ENCODE peak calls at places on chromosome 7, in ten cellular contexts. K is H1, Q is A549, H is GM12878, G is suprapubic skin, J is stomach, X is ovary, T is transverse colon, I is esophagus muscularis mucosa, F is sigmoid colon. P is an unnamed sample.

GRCh38 chr7:68206946-68207485 is 1210.4 kb downstream of the TYW1 start:
- DNase-seq in K (no peak), Q (no peak), H (no peak), G (no peak), J (no peak), X (no peak), T (no peak), I (no peak), F (no peak), P (no peak)

GRCh38 chr7:146115665-146116451 is 743 bp upstream of the CNTNAP2 start:
- DNase-seq in K (peak; percentile 97), Q (no peak), H (no peak), G (no peak), J (peak; percentile 27), X (peak; percentile 72), T (peak; percentile 8), I (no peak), F (no peak), P (no peak)

GRCh38 chr7:132472463-132473120 is 103.7 kb downstream of the PLXNA4 start:
- DNase-seq in K (no peak), Q (no peak), H (no peak), G (no peak), J (no peak), X (peak; percentile 57), T (no peak), I (no peak), F (peak; percentile 82), P (no peak)

GRCh38 chr7:64639267-64640001 is 26.5 kb upstream of the ZNF107 start:
- DNase-seq in K (no peak), Q (no peak), H (no peak), G (no peak), J (no peak), X (no peak), T (no peak), I (no peak), F (no peak), P (no peak)

GRCh38 chr7:76073335-76073990 is 25.6 kb downstream of the MDH2 start:
- DNase-seq in K (peak; percentile 79), Q (no peak), H (no peak), G (no peak), J (no peak), X (no peak), T (no peak), I (no peak), F (no peak), P (no peak)

GRCh38 chr7:29207469-29207868 is 12.9 kb downstream of the CHN2 start:
- DNase-seq in K (no peak), Q (no peak), H (no peak), G (no peak), J (no peak), X (no peak), T (no peak), I (no peak), F (no peak), P (no peak)

GRCh38 chr7:139647085-139647484 is 123.6 kb downstream of the CLEC2L start:
- DNase-seq in K (no peak), Q (no peak), H (peak; percentile 20), G (no peak), J (no peak), X (no peak), T (no peak), I (no peak), F (no peak), P (no peak)

GRCh38 chr7:120170849-120171248 is 102.1 kb upstream of the KCND2 start:
- DNase-seq in K (no peak), Q (no peak), H (no peak), G (no peak), J (no peak), X (no peak), T (no peak), I (no peak), F (no peak), P (no peak)

GRCh38 chr7:25726682-25727357 is 425.2 kb upstream of the NFE2L3 start:
- DNase-seq in K (no peak), Q (no peak), H (no peak), G (no peak), J (no peak), X (no peak), T (no peak), I (no peak), F (no peak), P (no peak)

GRCh38 chr7:111783867-111784266 is 221.6 kb upstream of the IMMP2L start:
- DNase-seq in K (no peak), Q (no peak), H (no peak), G (no peak), J (no peak), X (no peak), T (no peak), I (no peak), F (no peak), P (no peak)

GRCh38 chr7:94562525-94562924 is 52.9 kb downstream of the CASD1 start:
- DNase-seq in K (no peak), Q (no peak), H (no peak), G (no peak), J (no peak), X (no peak), T (no peak), I (no peak), F (no peak), P (no peak)

GRCh38 chr7:152601305-152601798 is 74.6 kb downstream of the XRCC2 start:
- DNase-seq in K (no peak), Q (no peak), H (no peak), G (no peak), J (peak; percentile 3), X (no peak), T (no peak), I (no peak), F (no peak), P (no peak)

GRCh38 chr7:69166979-69167516 is 431.2 kb upstream of the AUTS2 start:
- DNase-seq in K (peak; percentile 46), Q (no peak), H (no peak), G (no peak), J (no peak), X (no peak), T (no peak), I (no peak), F (no peak), P (no peak)

GRCh38 chr7:2967705-2968104 is 76.0 kb downstream of the CARD11 start:
- DNase-seq in K (no peak), Q (no peak), H (no peak), G (peak; percentile 48), J (no peak), X (no peak), T (no peak), I (no peak), F (peak; percentile 0), P (no peak)

GRCh38 chr7:41065663-41066062 is 637.2 kb downstream of the INHBA start:
- DNase-seq in K (no peak), Q (no peak), H (no peak), G (no peak), J (no peak), X (no peak), T (peak; percentile 21), I (no peak), F (no peak), P (no peak)

GRCh38 chr7:108066486-108066885 is 63.5 kb upstream of the LAMB1 start:
- DNase-seq in K (no peak), Q (no peak), H (no peak), G (no peak), J (no peak), X (no peak), T (no peak), I (no peak), F (no peak), P (no peak)

GRCh38 chr7:25777969-25778767 is 373.8 kb upstream of the NFE2L3 start:
- DNase-seq in K (no peak), Q (no peak), H (no peak), G (no peak), J (no peak), X (no peak), T (no peak), I (peak; percentile 42), F (no peak), P (no peak)

DNA sequence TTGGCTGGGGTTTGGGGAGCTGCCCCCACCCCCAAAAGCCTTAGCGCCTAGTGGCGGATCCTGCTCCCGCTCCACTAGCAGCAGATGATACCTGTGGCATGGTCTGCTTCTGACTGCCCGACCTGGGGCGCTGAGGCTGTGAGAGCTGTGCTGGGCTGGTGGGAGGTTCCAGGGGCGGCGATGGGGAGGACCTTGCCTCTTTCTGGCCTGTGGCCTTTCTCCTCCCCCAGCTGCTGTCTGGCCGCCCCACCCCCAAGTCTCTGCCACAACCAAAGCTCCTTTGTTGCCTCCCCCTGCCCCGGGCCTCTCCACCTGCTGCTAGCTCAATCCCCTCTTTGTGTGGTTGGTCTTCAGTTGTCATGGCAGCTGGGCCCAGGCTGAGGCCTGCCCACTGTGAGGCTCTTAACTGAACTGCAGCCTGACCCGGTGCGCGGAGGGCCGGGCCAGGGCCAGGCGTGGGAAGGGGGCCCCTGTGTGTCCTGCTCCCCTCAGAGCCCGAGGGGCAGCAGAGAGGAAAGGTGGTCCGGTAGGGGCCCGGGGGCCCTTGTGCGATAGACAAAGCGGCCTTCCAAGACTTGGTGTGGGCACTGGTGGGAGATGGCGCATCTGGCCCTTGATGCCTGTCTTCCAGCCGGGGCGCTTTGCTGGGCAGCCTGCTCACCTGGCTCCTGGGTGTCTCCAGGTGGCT is 4.7 kb downstream of the ZNF775 start:
- DNase-seq in K (peak; percentile 92), Q (no peak), H (no peak), G (peak; percentile 77), J (no peak), X (no peak), T (peak; percentile 87), I (no peak), F (peak; percentile 83), P (peak; percentile 62)
- TF ChIP-seq EP300 in K (no peak), Q (no peak), H (no peak), G (no peak), J (no peak), X (no peak), T (no peak), I (no peak), F (no peak), P (no peak)

DNA sequence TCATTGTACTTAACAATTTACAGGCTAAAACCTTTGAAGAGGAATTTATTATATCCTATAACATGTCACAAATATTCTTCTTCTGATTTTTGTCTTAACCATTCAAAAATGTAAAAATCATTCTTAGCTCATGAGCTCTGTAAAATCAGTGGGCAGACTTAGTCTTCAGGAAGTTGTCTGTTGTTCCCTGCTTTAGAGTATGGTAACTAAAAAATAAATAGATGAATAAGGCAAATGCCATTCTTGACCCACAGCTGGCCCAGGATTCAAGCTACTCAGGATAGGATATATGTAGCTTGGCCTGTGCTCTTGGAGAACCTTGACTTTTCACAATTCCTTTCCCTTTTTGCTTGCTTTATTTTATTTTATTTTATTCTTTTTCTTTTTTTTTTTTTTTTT is 51.5 kb downstream of the LRRC4 start:
- DNase-seq in K (no peak), Q (no peak), H (no peak), G (no peak), J (no peak), X (no peak), T (no peak), I (no peak), F (no peak), P (no peak)
- TF ChIP-seq EP300 in K (no peak), Q (no peak), H (no peak), G (no peak), J (no peak), X (no peak), T (no peak), I (no peak), F (no peak), P (no peak)

GRCh38 chr7:27068316-27068715 is 27.5 kb downstream of the HOXA1 start:
- DNase-seq in K (no peak), Q (no peak), H (no peak), G (no peak), J (no peak), X (no peak), T (no peak), I (no peak), F (no peak), P (no peak)
- TF ChIP-seq EP300 in K (no peak), Q (no peak), H (no peak), G (no peak), J (no peak), X (no peak), T (no peak), I (no peak), F (no peak), P (no peak)

GRCh38 chr7:19557726-19558470 is 150.9 kb downstream of the POLR1F start:
- DNase-seq in K (no peak), Q (no peak), H (no peak), G (no peak), J (no peak), X (no peak), T (no peak), I (no peak), F (no peak), P (no peak)
- TF ChIP-seq EP300 in K (no peak), Q (no peak), H (no peak), G (no peak), J (no peak), X (no peak), T (no peak), I (no peak), F (no peak), P (no peak)